ENCODE peak calls at places on chromosomes 5 and 9, in four cellular contexts. P is mesothelial cell of epicardium, K is fibroblast of mammary gland, M is B cell. D is an unnamed sample.

GRCh38 chr5:132223861-132224260 is 3.8 kb downstream of the P4HA2 start:
- DNase-seq in P (no peak), K (no peak), M (no peak), D (no peak)

GRCh38 chr9:71608825-71609452 is 159.4 kb downstream of the CEMIP2 start:
- DNase-seq in P (no peak), K (no peak), M (no peak), D (no peak)

GRCh38 chr5:77380636-77381035 is 111.5 kb downstream of the WDR41 start:
- DNase-seq in P (no peak), K (no peak), M (no peak), D (no peak)

GRCh38 chr9:98765276-98765675 is 31.1 kb downstream of the ANKS6 start:
- DNase-seq in P (no peak), K (no peak), M (no peak), D (no peak)

GRCh38 chr9:134887686-134888602 is 7.3 kb downstream of the FCN2 start:
- DNase-seq in P (no peak), K (no peak), M (no peak), D (no peak)

GRCh38 chr5:133199366-133199901 is 147.6 kb downstream of the HSPA4 start:
- DNase-seq in P (no peak), K (no peak), M (no peak), D (no peak)

GRCh38 chr9:3980771-3981170 is 319.1 kb downstream of the GLIS3 start:
- DNase-seq in P (no peak), K (peak), M (no peak), D (no peak)

GRCh38 chr9:121945849-121946248 is 147.3 kb downstream of the TTLL11 start:
- DNase-seq in P (no peak), K (peak), M (no peak), D (no peak)

GRCh38 chr9:92607773-92608172 is 62.2 kb downstream of the IPPK start:
- DNase-seq in P (no peak), K (peak), M (no peak), D (no peak)

GRCh38 chr9:18721267-18722079 is 247.5 kb downstream of the ADAMTSL1 start:
- DNase-seq in P (no peak), K (no peak), M (no peak), D (no peak)

GRCh38 chr5:32760091-32760509 is 49.0 kb downstream of the NPR3 start:
- DNase-seq in P (no peak), K (peak), M (no peak), D (no peak)

GRCh38 chr5:76074487-76074886 is 8.7 kb upstream of the SV2C start:
- DNase-seq in P (no peak), K (no peak), M (no peak), D (no peak)

GRCh38 chr9:95336281-95336680 is 18.8 kb upstream of the FANCC start:
- DNase-seq in P (no peak), K (no peak), M (no peak), D (no peak)

GRCh38 chr5:112973904-112974303 is 2.7 kb upstream of the DCP2 start:
- DNase-seq in P (no peak), K (no peak), M (no peak), D (no peak)

GRCh38 chr9:95189230-95190098 is 128.0 kb downstream of the FANCC start:
- DNase-seq in P (no peak), K (peak), M (no peak), D (no peak)

GRCh38 chr5:172114875-172115422 is 73.1 kb downstream of the STK10 start:
- DNase-seq in P (no peak), K (no peak), M (peak), D (peak)

GRCh38 chr9:110545705-110546104 is 33.8 kb downstream of the SVEP1 start:
- DNase-seq in P (no peak), K (peak), M (no peak), D (no peak)

GRCh38 chr5:163770625-163771024 is 265.2 kb downstream of the MAT2B start:
- DNase-seq in P (no peak), K (no peak), M (no peak), D (no peak)

GRCh38 chr9:130946778-130947617 is 8.0 kb upstream of the FIBCD1 start:
- DNase-seq in P (no peak), K (peak), M (no peak), D (no peak)

GRCh38 chr5:158670199-158670598 is 429.5 kb downstream of the EBF1 start:
- DNase-seq in P (no peak), K (no peak), M (no peak), D (no peak)

GRCh38 chr9:99873531-99873930 is 32.9 kb upstream of the STX17 start:
- DNase-seq in P (no peak), K (peak), M (no peak), D (no peak)

GRCh38 chr5:94153736-94154450 is 412.5 kb upstream of the POU5F2 start:
- DNase-seq in P (no peak), K (peak), M (no peak), D (no peak)

GRCh38 chr5:171850354-171850947 is 64.8 kb downstream of the SMIM23 start:
- DNase-seq in P (no peak), K (peak), M (no peak), D (no peak)

GRCh38 chr5:38113880-38114279 is 144.5 kb upstream of the EGFLAM start:
- DNase-seq in P (no peak), K (no peak), M (no peak), D (no peak)

GRCh38 chr9:33289501-33289900 is 815 bp upstream of the NFX1 start:
- DNase-seq in P (no peak), K (peak), M (no peak), D (peak)

GRCh38 chr5:167626341-167627118 is 664.9 kb upstream of the WWC1 start:
- DNase-seq in P (no peak), K (peak), M (no peak), D (no peak)

GRCh38 chr5:148268556-148268955 is at the start of gene SPINK13:
- DNase-seq in P (no peak), K (peak), M (no peak), D (no peak)

GRCh38 chr9:136756134-136756438 is 2.0 kb downstream of the LCN8 start:
- DNase-seq in P (no peak), K (no peak), M (no peak), D (no peak)

GRCh38 chr5:165143727-165144210 is 1638.3 kb downstream of the MAT2B start:
- DNase-seq in P (no peak), K (no peak), M (no peak), D (no peak)

GRCh38 chr5:43258116-43258515 is 55.1 kb downstream of the HMGCS1 start:
- DNase-seq in P (no peak), K (no peak), M (no peak), D (no peak)

GRCh38 chr5:132830436-132831094 is at the start of gene SHROOM1:
- DNase-seq in P (peak), K (peak), M (peak), D (no peak)

DNA sequence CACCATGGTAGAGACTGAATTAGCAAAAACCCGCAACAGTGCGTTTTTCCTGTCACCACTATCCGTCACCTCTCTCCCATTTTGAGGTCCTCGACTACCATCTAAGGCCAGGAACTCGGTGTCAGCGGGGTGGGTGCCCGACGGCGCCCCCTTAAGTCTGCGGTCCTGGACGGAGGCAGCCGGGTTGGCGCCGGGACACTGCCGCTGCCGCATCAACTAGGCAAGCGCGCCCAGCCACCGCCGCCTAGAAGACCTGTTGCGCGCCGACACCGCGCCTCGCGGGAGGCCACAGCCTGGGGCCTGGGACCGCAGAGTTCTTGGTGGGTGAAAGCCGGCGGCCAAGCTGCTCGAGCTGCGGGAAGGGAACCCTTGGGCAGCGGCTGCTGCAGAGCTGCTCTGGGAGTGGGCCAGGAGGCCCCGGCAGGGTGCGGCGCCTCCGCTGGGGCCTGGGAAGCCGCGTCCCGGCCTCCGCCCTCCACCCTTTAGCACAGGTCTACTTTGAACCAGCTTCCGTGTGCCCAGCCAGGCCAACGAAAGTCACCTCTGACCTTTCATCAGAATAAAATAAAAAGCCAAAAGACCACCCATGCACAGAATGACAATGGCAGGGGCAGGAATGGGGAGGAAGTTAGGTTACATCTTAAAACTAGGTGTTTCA is 3.5 kb downstream of the FOXB2 start:
- DNase-seq in P (no peak), K (no peak), M (peak), D (no peak)
- TF ChIP-seq CTCF in P (no peak), K (no peak), M (no peak), D (no peak)

DNA sequence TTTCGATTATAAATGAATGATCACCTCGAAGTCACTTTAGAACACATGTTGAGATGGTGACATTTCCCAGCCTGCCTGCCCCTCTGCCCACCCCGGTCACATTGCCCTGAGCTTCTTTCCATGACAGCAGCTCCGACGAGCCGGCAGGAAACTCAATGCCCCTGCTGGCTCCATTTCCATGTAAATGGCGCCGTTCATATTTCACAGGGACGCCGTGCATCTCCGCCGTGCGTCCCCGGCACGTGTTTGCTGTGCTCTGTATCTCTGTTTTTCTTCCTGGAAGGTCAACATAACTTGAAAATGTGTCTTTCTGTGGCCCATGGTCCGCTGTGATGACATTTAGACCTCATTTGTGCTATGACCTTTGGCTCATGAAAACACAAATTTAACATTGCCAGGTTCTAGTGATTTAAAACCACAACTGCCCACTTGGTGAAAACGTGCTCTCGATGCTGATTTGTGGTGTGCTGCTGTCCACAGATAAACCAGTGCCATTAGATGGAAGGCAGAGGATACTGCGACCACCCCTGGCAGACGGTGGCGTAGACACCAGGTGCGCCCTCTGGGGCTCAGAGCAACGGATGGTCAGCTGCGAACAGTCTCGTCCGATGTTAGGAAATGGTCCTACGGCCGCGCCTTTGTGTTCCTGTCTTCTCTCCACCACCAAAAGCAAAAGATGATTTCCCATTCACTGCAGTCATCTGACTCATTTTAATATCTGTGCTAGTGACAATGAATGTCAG is 43.1 kb downstream of the UBE2QL1 start:
- DNase-seq in P (no peak), K (no peak), M (no peak), D (no peak)
- TF ChIP-seq CTCF in P (no peak), K (no peak), M (no peak), D (no peak)

GRCh38 chr5:141351591-141351990 is 1.7 kb downstream of the PCDHGB1 start:
- DNase-seq in P (no peak), K (no peak), M (no peak), D (no peak)

GRCh38 chr5:141355641-141356040 is 820 bp downstream of the PCDHGA4 start:
- DNase-seq in P (no peak), K (no peak), M (no peak), D (no peak)

GRCh38 chr5:141356133-141356532 is 1.3 kb downstream of the PCDHGA4 start:
- DNase-seq in P (no peak), K (no peak), M (no peak), D (no peak)

GRCh38 chr5:141356950-141357349 is 2.1 kb downstream of the PCDHGA4 start:
- DNase-seq in P (no peak), K (no peak), M (no peak), D (no peak)

DNA sequence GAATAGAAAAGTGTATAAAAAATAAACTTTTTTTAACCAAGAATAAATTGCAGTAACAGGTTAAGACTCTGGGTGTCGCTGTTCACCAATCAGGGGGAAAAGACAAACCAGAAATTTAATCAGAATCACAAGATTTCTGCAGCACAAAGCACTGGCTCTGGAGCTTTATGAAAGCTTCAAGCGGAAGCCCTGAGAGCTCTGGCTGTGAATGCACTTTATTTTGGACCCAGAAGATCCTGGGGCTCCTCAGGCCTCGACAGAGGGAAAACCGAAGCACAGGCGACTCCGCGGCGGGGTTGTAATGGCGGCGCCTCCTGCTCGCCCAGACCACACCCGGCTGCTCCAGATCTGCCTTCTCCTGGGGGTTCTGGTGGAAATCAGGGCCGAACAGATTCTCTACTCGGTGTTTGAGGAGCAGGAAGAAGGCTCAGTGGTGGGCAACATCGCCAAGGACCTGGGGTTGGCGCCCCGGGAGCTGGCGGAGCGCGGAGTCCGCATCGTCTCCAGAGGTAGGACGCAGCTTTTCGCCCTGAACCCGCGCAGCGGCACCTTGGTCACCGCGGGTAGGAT is at the start of gene PCDHGA4:
- DNase-seq in P (no peak), K (peak), M (no peak), D (no peak)
- TF ChIP-seq CTCF in P (peak), K (peak), M (peak), D (peak)

GRCh38 chr9:2181794-2182193 is 166.6 kb downstream of the SMARCA2 start:
- DNase-seq in P (no peak), K (peak), M (no peak), D (no peak)

GRCh38 chr9:2180171-2180570 is 165.0 kb downstream of the SMARCA2 start:
- DNase-seq in P (no peak), K (no peak), M (no peak), D (no peak)

GRCh38 chr9:2178034-2178734 is 163.0 kb downstream of the SMARCA2 start:
- DNase-seq in P (no peak), K (no peak), M (no peak), D (no peak)

GRCh38 chr9:2180704-2181103 is 165.6 kb downstream of the SMARCA2 start:
- DNase-seq in P (no peak), K (no peak), M (no peak), D (no peak)

DNA sequence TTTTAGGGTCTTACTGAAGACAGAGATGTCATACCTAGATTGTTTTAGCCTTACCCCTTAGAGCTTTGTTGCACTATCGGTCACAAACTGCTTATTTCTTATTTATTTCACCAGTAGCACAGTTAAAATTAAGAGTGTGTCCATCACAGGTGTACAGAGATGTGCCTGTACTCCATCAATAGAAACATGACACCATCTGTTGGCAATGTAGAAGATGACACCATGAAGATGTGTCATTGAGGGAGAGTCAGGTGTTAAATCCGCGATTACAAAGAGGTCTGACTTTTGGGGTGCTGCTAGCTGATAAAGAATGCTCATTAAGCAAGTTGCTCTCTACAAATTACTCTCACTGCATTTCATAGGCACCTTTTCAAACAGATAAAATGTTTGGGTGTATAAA is 164.4 kb downstream of the SMARCA2 start:
- DNase-seq in P (no peak), K (no peak), M (no peak), D (no peak)
- TF ChIP-seq CTCF in P (no peak), K (no peak), M (no peak), D (no peak)

GRCh38 chr5:138082033-138082432 is 1.8 kb upstream of the WNT8A start:
- DNase-seq in P (no peak), K (no peak), M (no peak), D (no peak)
- TF ChIP-seq CTCF in P (no peak), K (no peak), M (no peak), D (no peak)

GRCh38 chr9:105293408-105293807 is 49.0 kb downstream of the SLC44A1 start:
- DNase-seq in P (no peak), K (no peak), M (no peak), D (no peak)

GRCh38 chr9:105291422-105291859 is 47.0 kb downstream of the SLC44A1 start:
- DNase-seq in P (no peak), K (peak), M (no peak), D (no peak)

GRCh38 chr9:105291938-105292337 is 47.5 kb downstream of the SLC44A1 start:
- DNase-seq in P (no peak), K (no peak), M (no peak), D (no peak)

GRCh38 chr9:105286098-105286497 is 41.6 kb downstream of the SLC44A1 start:
- DNase-seq in P (no peak), K (peak), M (no peak), D (no peak)

DNA sequence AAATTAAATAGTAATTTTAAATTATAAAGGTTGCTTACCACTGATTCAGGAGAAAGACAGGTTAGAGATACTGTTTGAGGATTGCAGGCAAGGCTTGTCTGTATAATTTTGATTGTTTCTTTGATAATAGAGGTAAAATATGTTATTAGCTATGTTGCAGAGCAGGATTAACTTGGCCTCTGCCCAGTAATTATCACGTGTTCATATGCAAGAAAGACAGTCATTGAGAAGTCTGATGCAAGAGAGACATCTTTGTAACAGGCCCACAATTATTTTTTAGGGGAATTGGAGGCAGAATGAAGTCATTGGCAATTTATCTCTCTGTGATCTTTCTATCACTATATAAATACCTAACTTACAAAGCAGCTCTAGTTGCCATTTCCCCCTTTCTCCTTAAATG is 46.0 kb downstream of the SLC44A1 start:
- DNase-seq in P (no peak), K (peak), M (no peak), D (no peak)
- TF ChIP-seq CTCF in P (no peak), K (no peak), M (no peak), D (no peak)

GRCh38 chr9:91426123-91426745 is 2.6 kb upstream of the NFIL3 start:
- DNase-seq in P (no peak), K (peak), M (peak), D (no peak)
- TF ChIP-seq CTCF in P (no peak), K (peak), M (peak), D (peak)

GRCh38 chr5:2066373-2066772 is 183.6 kb upstream of the IRX4 start:
- DNase-seq in P (no peak), K (no peak), M (no peak), D (no peak)

GRCh38 chr5:2071562-2071961 is 188.8 kb upstream of the IRX4 start:
- DNase-seq in P (no peak), K (no peak), M (no peak), D (no peak)

DNA sequence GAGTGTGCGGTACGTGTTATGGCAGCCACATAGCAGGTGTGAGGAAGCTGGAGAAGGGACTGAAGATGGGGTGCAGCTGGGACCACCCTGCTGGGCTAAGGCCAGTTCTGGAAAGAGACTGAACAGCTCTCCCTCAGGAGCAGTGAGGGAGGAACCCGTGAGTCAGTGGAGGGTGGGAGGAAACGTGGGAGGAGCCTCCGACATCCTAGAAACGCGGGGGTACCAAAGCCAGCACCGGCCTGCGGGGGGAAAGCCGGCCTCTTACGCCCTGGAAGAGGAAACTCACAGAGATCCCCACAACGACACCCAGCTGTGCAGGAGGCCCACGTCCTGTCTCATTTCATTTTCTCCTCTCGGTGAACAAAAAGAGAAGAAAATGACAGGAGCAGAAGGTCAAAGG is 185.8 kb upstream of the IRX4 start:
- DNase-seq in P (no peak), K (no peak), M (no peak), D (no peak)
- TF ChIP-seq CTCF in P (no peak), K (no peak), M (no peak), D (no peak)

GRCh38 chr9:117425562-117425961 is 10.7 kb upstream of the ASTN2 start:
- DNase-seq in P (no peak), K (no peak), M (no peak), D (no peak)
- TF ChIP-seq CTCF in P (no peak), K (no peak), M (no peak), D (no peak)

GRCh38 chr9:21696411-21696865 is 106.0 kb upstream of the MTAP start:
- DNase-seq in P (no peak), K (no peak), M (no peak), D (no peak)
- TF ChIP-seq CTCF in P (no peak), K (peak), M (no peak), D (no peak)

D was measured in natural killer cell.